ENCODE peak calls at places on chromosomes 2 and 18, in eight cellular contexts. Q is kidney epithelial cell, J is progenitor cell of endocrine pancreas, C is prostate gland, O is RWPE1, G is GM20000, E is A549, A is WTC11. X is an unnamed sample.

GRCh38 chr2:3362686-3363085 is 14.9 kb downstream of the EIPR1 start:
- DNase-seq in J (no peak), C (no peak), E (no peak), G (no peak), Q (no peak), O (no peak), A (no peak), X (no peak)

GRCh38 chr2:239991689-239992314 is 33.3 kb downstream of the NDUFA10 start:
- DNase-seq in J (no peak), Q (peak), E (peak), O (peak), C (peak), G (peak), A (no peak), X (no peak)

GRCh38 chr2:236955675-236956618 is 129.7 kb upstream of the COPS8 start:
- DNase-seq in J (no peak), G (no peak), C (no peak), O (no peak), A (no peak), Q (no peak), E (no peak), X (no peak)

GRCh38 chr2:14673351-14673875 is 40.9 kb downstream of the LRATD1 start:
- DNase-seq in A (no peak), E (no peak), G (no peak), Q (no peak), C (no peak), O (no peak), J (no peak), X (no peak)

GRCh38 chr2:240383871-240384700 is 51.4 kb upstream of the GPC1 start:
- DNase-seq in C (no peak), E (no peak), J (no peak), Q (no peak), A (no peak), G (no peak), O (no peak), X (no peak)

GRCh38 chr2:180328795-180329422 is 321.8 kb upstream of the CWC22 start:
- DNase-seq in O (no peak), E (no peak), A (no peak), G (no peak), C (no peak), Q (no peak), J (no peak), X (no peak)

GRCh38 chr2:29123584-29124349 is 8.6 kb downstream of the CLIP4 start:
- DNase-seq in A (no peak), G (no peak), O (peak), C (no peak), E (peak), Q (no peak), J (no peak), X (peak)

GRCh38 chr2:96090181-96090500 is 26.2 kb downstream of the ADRA2B start:
- DNase-seq in Q (no peak), O (no peak), J (peak), C (no peak), G (no peak), A (peak), E (no peak), X (no peak)

GRCh38 chr2:234025475-234025874 is 25.0 kb upstream of the SPP2 start:
- DNase-seq in C (no peak), G (peak), J (no peak), A (no peak), O (peak), E (no peak), Q (no peak), X (no peak)

GRCh38 chr2:73292316-73292905 is 937 bp downstream of the EGR4 start:
- DNase-seq in J (no peak), E (no peak), C (no peak), G (peak), A (no peak), O (no peak), Q (no peak), X (no peak)

GRCh38 chr2:161238559-161239415 is 69.4 kb upstream of the PSMD14 start:
- DNase-seq in A (peak), Q (no peak), O (peak), J (peak), C (peak), E (peak), G (peak), X (no peak)

GRCh38 chr2:21819475-21819874 is 695.7 kb downstream of the TDRD15 start:
- DNase-seq in A (no peak), C (no peak), E (no peak), O (no peak), J (no peak), G (no peak), Q (no peak), X (peak)

GRCh38 chr18:12314586-12315305 is 6.7 kb downstream of the TUBB6 start:
- DNase-seq in Q (no peak), J (no peak), G (no peak), C (no peak), E (no peak), A (no peak), O (no peak), X (no peak)

GRCh38 chr2:220533485-220533884 is 906.1 kb downstream of the SLC4A3 start:
- DNase-seq in C (no peak), G (peak), O (peak), Q (no peak), A (peak), J (no peak), E (peak), X (no peak)

GRCh38 chr2:28430377-28430765 is 37.7 kb downstream of the FOSL2 start:
- DNase-seq in Q (no peak), O (no peak), G (no peak), E (no peak), C (no peak), J (no peak), A (no peak), X (no peak)

GRCh38 chr2:119011162-119011909 is 69.3 kb downstream of the MARCO start:
- DNase-seq in J (peak), E (peak), C (peak), G (peak), A (peak), O (peak), Q (no peak), X (no peak)

GRCh38 chr18:7116001-7116831 is 1.4 kb downstream of the LAMA1 start:
- DNase-seq in O (no peak), E (no peak), J (no peak), G (no peak), Q (peak), C (no peak), A (peak), X (no peak)

GRCh38 chr18:79496978-79497637 is 101.4 kb downstream of the NFATC1 start:
- DNase-seq in A (no peak), G (no peak), J (no peak), Q (no peak), O (no peak), C (no peak), E (no peak), X (no peak)

GRCh38 chr2:5596848-5597247 is 95.3 kb upstream of the SOX11 start:
- DNase-seq in G (no peak), J (no peak), Q (no peak), E (no peak), O (no peak), A (no peak), C (no peak), X (no peak)

GRCh38 chr2:127051116-127051779 is 55.7 kb downstream of the BIN1 start:
- DNase-seq in O (no peak), A (peak), C (no peak), Q (no peak), E (no peak), G (no peak), J (no peak), X (no peak)

GRCh38 chr2:15800489-15801329 is 139.6 kb upstream of the MYCN start:
- DNase-seq in J (no peak), C (no peak), Q (no peak), G (no peak), O (no peak), A (peak), E (no peak), X (no peak)

GRCh38 chr2:218261424-218262273 is 834 bp downstream of the GPBAR1 start:
- DNase-seq in J (no peak), A (no peak), E (no peak), Q (no peak), G (no peak), C (no peak), O (no peak), X (no peak)

GRCh38 chr2:181058378-181059269 is 78.2 kb downstream of the UBE2E3 start:
- DNase-seq in C (no peak), G (peak), O (peak), Q (no peak), J (no peak), A (peak), E (no peak), X (no peak)

GRCh38 chr18:58645398-58645797 is 16.5 kb upstream of the ALPK2 start:
- DNase-seq in J (no peak), A (no peak), Q (no peak), E (no peak), O (no peak), C (no peak), G (no peak), X (peak)

DNA sequence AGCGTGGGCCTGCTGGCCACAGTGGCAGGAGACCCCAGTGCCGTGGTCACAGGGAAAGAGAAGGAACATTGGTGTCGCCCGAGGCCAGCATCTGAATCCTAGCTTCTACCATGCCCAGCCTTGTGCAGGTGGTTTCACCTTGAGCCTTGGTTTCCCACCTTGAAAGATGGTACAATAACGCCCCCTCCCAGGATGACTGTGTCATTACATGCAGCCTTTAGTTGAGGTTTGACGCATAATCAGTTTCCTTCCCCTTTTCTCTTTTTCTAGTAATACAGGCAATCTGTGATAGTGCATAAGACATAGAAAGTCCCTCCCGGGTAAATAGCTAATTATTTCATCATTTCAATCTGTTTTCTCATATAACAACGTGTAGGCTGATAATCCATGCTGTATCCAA is 29.9 kb upstream of the ZNF407 start:
- DNase-seq in O (no peak), C (no peak), Q (no peak), J (no peak), A (peak), G (no peak), E (no peak), X (no peak)
- TF ChIP-seq CTCF in O (no peak), C (no peak), Q (no peak), J (peak), A (peak), G (no peak), E (no peak), X (no peak)

GRCh38 chr2:141942006-141942789 is 188.6 kb downstream of the LRP1B start:
- DNase-seq in E (no peak), Q (no peak), C (no peak), G (no peak), O (peak), A (no peak), J (no peak), X (no peak)
- TF ChIP-seq CTCF in E (no peak), Q (peak), C (no peak), G (no peak), O (no peak), A (no peak), J (peak), X (peak)

DNA sequence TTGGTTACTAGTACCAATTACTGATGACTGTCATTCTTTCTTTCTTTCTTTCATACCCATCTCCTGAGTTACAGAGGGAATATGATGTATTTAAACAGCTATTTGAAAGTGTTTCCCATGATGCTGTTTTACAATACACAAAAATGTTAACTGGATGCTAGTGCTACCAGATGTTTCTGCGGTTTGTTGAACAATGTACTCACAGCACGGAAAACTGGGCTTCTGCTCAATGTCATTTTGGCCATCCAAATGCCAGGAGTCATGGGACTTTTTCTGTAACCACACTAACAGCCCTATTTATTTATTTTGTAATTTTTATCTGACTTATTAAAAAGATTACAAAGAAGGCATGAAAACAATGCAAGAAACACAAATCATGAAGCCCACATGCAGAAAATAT is 313.8 kb downstream of the RIT2 start:
- DNase-seq in J (no peak), C (no peak), O (no peak), G (no peak), Q (no peak), A (no peak), E (no peak), X (no peak)
- TF ChIP-seq CTCF in J (no peak), C (no peak), O (no peak), G (no peak), Q (no peak), A (no peak), E (no peak), X (no peak)

GRCh38 chr2:18883626-18884456 is 294.5 kb upstream of the NT5C1B start:
- DNase-seq in O (no peak), J (no peak), G (no peak), C (no peak), E (no peak), A (peak), Q (no peak), X (no peak)
- TF ChIP-seq CTCF in O (no peak), J (no peak), G (no peak), C (peak), E (peak), A (no peak), Q (peak), X (peak)

DNA sequence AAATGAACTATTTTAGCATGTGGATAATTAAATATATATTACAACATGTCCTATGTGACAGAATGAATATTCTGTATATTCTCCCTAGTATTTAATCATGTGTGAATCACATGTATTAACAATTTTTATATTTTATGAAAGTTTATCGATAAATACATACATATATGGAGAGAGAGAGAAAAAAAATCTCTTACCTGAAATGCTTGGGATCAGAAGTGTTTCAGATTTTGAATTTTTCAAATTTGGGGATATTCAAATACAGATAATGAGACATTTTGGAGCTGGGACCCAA is 228.6 kb upstream of the RBBP8 start:
- DNase-seq in E (no peak), C (no peak), J (no peak), G (no peak), A (no peak), Q (no peak), O (no peak), X (no peak)
- TF ChIP-seq CTCF in E (no peak), C (no peak), J (no peak), G (no peak), A (no peak), Q (no peak), O (peak), X (no peak)

GRCh38 chr2:72144746-72145657 is 2.7 kb downstream of the CYP26B1 start:
- DNase-seq in A (peak), O (peak), J (no peak), E (peak), G (peak), C (peak), Q (no peak), X (no peak)

GRCh38 chr2:72143441-72144356 is 4.0 kb downstream of the CYP26B1 start:
- DNase-seq in C (peak), J (no peak), E (no peak), A (no peak), O (no peak), G (no peak), Q (no peak), X (no peak)

GRCh38 chr2:72142743-72143440 is 4.8 kb downstream of the CYP26B1 start:
- DNase-seq in A (peak), J (no peak), Q (no peak), E (no peak), C (peak), G (no peak), O (no peak), X (no peak)

GRCh38 chr2:72145658-72146329 is 1.9 kb downstream of the CYP26B1 start:
- DNase-seq in J (no peak), G (no peak), C (no peak), E (no peak), O (no peak), A (no peak), Q (no peak), X (no peak)

DNA sequence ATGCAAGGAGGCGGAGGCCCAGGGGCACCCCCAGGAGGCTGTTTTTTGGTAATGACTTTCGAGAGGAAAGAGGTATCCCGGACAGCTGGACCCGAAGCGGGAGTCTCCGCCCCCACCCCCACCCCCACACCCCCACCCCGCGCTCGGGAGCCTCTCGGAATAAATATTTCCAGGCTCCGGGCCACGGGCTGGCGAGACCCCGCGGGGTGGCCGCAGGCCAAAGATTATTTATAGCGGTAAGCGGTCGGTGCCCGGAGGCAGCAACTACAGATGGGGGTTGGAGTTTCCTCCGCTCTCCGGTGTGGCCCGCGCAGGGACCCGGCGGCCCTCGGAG is 3.3 kb downstream of the CYP26B1 start:
- DNase-seq in O (no peak), C (no peak), E (no peak), G (no peak), A (no peak), J (no peak), Q (no peak), X (no peak)
- TF ChIP-seq CTCF in O (no peak), C (no peak), E (no peak), G (no peak), A (no peak), J (no peak), Q (no peak), X (no peak)

DNA sequence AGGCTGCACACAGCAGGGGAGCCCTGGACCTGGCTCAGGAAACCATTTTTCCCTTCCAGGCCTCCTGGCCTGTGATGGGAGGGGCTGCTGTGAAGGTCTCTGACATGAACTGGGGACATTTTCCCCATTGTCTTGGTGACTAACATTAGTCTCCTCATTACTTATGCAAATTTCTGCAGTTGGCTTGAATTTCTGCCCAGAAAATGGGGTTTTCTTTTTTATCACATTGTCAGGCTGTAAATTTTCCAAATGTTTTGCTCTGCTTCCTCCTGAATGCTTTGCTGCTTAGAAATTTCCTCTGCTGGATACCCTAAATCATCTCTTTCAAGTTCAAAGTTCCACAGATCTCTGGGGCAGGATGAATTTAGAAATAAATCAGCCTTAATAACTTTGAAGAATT is 78.2 kb downstream of the EHBP1 start:
- DNase-seq in C (no peak), J (no peak), Q (no peak), E (no peak), A (no peak), G (no peak), O (no peak), X (no peak)
- TF ChIP-seq CTCF in C (no peak), J (no peak), Q (no peak), E (no peak), A (no peak), G (no peak), O (no peak), X (no peak)